ENCODE peak calls at places on chromosomes 2 and 18, in seven cellular contexts. Q, M, Y, T, W, G and X are unnamed samples.

GRCh38 chr2:27313882-27314645 is 5.8 kb upstream of the UCN start:
- DNase-seq in Q (no peak), M (no peak), Y (no peak), T (no peak), W (no peak), G (no peak), X (no peak)

GRCh38 chr2:70946832-70947442 is 11.2 kb downstream of the ATP6V1B1 start:
- DNase-seq in Q (peak), M (peak), Y (peak), T (no peak), W (no peak), G (no peak), X (peak)

GRCh38 chr2:195532628-195533271 is 124.3 kb upstream of the SLC39A10 start:
- DNase-seq in Q (peak), M (no peak), Y (no peak), T (no peak), W (no peak), G (peak), X (peak)

GRCh38 chr2:205696541-205697441 is 14.5 kb downstream of the NRP2 start:
- DNase-seq in Q (no peak), M (no peak), Y (no peak), T (no peak), W (no peak), G (no peak), X (no peak)

GRCh38 chr2:72993585-72994280 is 76.4 kb downstream of the EMX1 start:
- DNase-seq in Q (no peak), M (no peak), Y (no peak), T (no peak), W (no peak), G (no peak), X (no peak)

GRCh38 chr2:130341562-130342019 is 1.1 kb upstream of the IMP4 start:
- DNase-seq in Q (no peak), M (peak), Y (no peak), T (no peak), W (no peak), G (no peak), X (peak)

GRCh38 chr2:200737585-200737984 is 74.1 kb upstream of the BZW1 start:
- DNase-seq in Q (no peak), M (no peak), Y (no peak), T (no peak), W (no peak), G (no peak), X (no peak)

GRCh38 chr2:4618630-4619228 is 915.4 kb downstream of the DCDC2C start:
- DNase-seq in Q (no peak), M (no peak), Y (no peak), T (no peak), W (no peak), G (no peak), X (no peak)

GRCh38 chr2:134466141-134466540 is 212.3 kb downstream of the MGAT5 start:
- DNase-seq in Q (no peak), M (peak), Y (no peak), T (no peak), W (no peak), G (peak), X (peak)

GRCh38 chr18:497688-498087 is 2.8 kb downstream of the COLEC12 start:
- DNase-seq in Q (no peak), M (no peak), Y (no peak), T (no peak), W (no peak), G (no peak), X (no peak)

GRCh38 chr2:99689135-99689742 is 199.4 kb upstream of the REV1 start:
- DNase-seq in Q (no peak), M (no peak), Y (no peak), T (no peak), W (no peak), G (no peak), X (no peak)

GRCh38 chr2:235550946-235551345 is 57.1 kb downstream of the AGAP1 start:
- DNase-seq in Q (no peak), M (no peak), Y (no peak), T (no peak), W (no peak), G (no peak), X (no peak)